ENCODE peak calls at places on chromosome 13, in six cellular contexts. X is AG08396, T is GM04503, Y is AG08395, G is RPMI7951, H is GDM1. W is an unnamed sample.

GRCh38 chr13:34310539-34310938 is 492.6 kb downstream of the RFC3 start:
- DNase-seq in H (no peak), X (no peak), G (no peak), T (no peak), Y (no peak), W (no peak)

GRCh38 chr13:88074794-88075509 is 403.8 kb downstream of the SLITRK5 start:
- DNase-seq in G (no peak), T (no peak), X (no peak), Y (no peak), H (no peak), W (no peak)

GRCh38 chr13:23617551-23618014 is 47.4 kb downstream of the TNFRSF19 start:
- DNase-seq in X (no peak), T (no peak), G (peak; percentile 88), Y (no peak), H (no peak), W (no peak)

GRCh38 chr13:91714726-91715334 is 316.4 kb downstream of the GPC5 start:
- DNase-seq in T (no peak), X (no peak), G (no peak), H (no peak), Y (no peak), W (no peak)

GRCh38 chr13:36163809-36164308 is 32.7 kb upstream of the DCLK1 start:
- DNase-seq in Y (no peak), H (no peak), X (peak; percentile 50), G (peak; percentile 8), T (no peak), W (no peak)

GRCh38 chr13:101231751-101232428 is 184.4 kb downstream of the NALCN start:
- DNase-seq in G (peak; percentile 48), T (peak; percentile 7), Y (peak; percentile 65), H (no peak), X (no peak), W (no peak)

GRCh38 chr13:35470671-35471465 is 5.6 kb downstream of the MAB21L1 start:
- DNase-seq in T (no peak), X (peak; percentile 39), Y (no peak), H (no peak), G (no peak), W (no peak)

GRCh38 chr13:21014666-21015170 is 46.7 kb downstream of the LATS2 start:
- DNase-seq in X (peak; percentile 72), Y (peak; percentile 65), H (no peak), T (peak; percentile 53), G (peak; percentile 68), W (no peak)

GRCh38 chr13:100694722-100695644 is 20.4 kb upstream of the TMTC4 start:
- DNase-seq in Y (peak; percentile 65), G (peak; percentile 90), T (peak; percentile 9), H (no peak), X (peak; percentile 55), W (peak; percentile 65)

GRCh38 chr13:23960566-23961156 is 63.4 kb upstream of the C1QTNF9B start:
- DNase-seq in G (peak; percentile 31), X (no peak), Y (no peak), H (no peak), T (no peak), W (no peak)

GRCh38 chr13:113877149-113877990 is 13.5 kb upstream of the GAS6 start:
- DNase-seq in T (no peak), G (no peak), Y (no peak), H (no peak), X (no peak), W (no peak)

GRCh38 chr13:47628666-47629065 is 372.4 kb downstream of the SUCLA2 start:
- DNase-seq in G (peak; percentile 40), X (no peak), T (peak; percentile 5), Y (peak; percentile 14), H (no peak), W (no peak)

GRCh38 chr13:108827637-108828036 is 198.2 kb downstream of the MYO16 start:
- DNase-seq in T (no peak), H (no peak), G (no peak), Y (no peak), X (no peak), W (no peak)

GRCh38 chr13:30971575-30971974 is 39.1 kb downstream of the TEX26 start:
- DNase-seq in T (no peak), H (no peak), G (no peak), X (no peak), Y (no peak), W (no peak)

GRCh38 chr13:41827507-41828213 is 133.2 kb downstream of the VWA8 start:
- DNase-seq in H (no peak), Y (peak; percentile 81), G (peak; percentile 78), T (peak; percentile 91), X (peak; percentile 69), W (peak; percentile 5)

GRCh38 chr13:24172071-24172470 is 11.6 kb downstream of the SPATA13 start:
- DNase-seq in Y (no peak), G (no peak), T (no peak), H (no peak), X (no peak), W (no peak)

GRCh38 chr13:110387451-110388140 is 80.5 kb downstream of the COL4A2 start:
- DNase-seq in Y (no peak), T (no peak), H (no peak), G (peak; percentile 66), X (no peak), W (no peak)

GRCh38 chr13:30870049-30870884 is 35.8 kb upstream of the MEDAG start:
- DNase-seq in T (peak; percentile 88), H (peak; percentile 27), X (peak; percentile 93), G (peak; percentile 96), Y (peak; percentile 94), W (no peak)

GRCh38 chr13:28658796-28659610 is at the start of gene POMP:
- DNase-seq in X (peak; percentile 92), T (peak; percentile 69), G (peak; percentile 88), Y (peak; percentile 95), H (peak; percentile 87), W (peak; percentile 76)

GRCh38 chr13:93296584-93296983 is 70.0 kb downstream of the GPC6 start:
- DNase-seq in X (no peak), H (no peak), T (no peak), G (no peak), Y (no peak), W (no peak)

GRCh38 chr13:84917252-84917878 is 881.9 kb downstream of the SLITRK6 start:
- DNase-seq in Y (peak; percentile 9), H (no peak), X (peak; percentile 12), G (peak; percentile 7), T (no peak), W (no peak)

GRCh38 chr13:33524086-33524485 is 238.5 kb upstream of the STARD13 start:
- DNase-seq in H (no peak), Y (peak; percentile 54), G (peak; percentile 74), X (no peak), T (peak; percentile 72), W (no peak)

GRCh38 chr13:48405865-48406264 is 7.0 kb downstream of the LPAR6 start:
- DNase-seq in Y (no peak), G (no peak), T (no peak), H (no peak), X (no peak), W (no peak)

GRCh38 chr13:59422646-59423045 is 741.1 kb downstream of the DIAPH3 start:
- DNase-seq in T (no peak), Y (no peak), G (no peak), H (no peak), X (no peak), W (no peak)

GRCh38 chr13:20136781-20137703 is 23.8 kb downstream of the GJA3 start:
- DNase-seq in X (no peak), H (no peak), T (no peak), G (no peak), Y (no peak), W (peak; percentile 60)

GRCh38 chr13:19955873-19956559 is 2.5 kb upstream of the ZMYM2 start:
- DNase-seq in T (no peak), X (no peak), G (no peak), Y (no peak), H (no peak), W (no peak)

GRCh38 chr13:23445794-23446193 is 12.3 kb upstream of the SACS start:
- DNase-seq in Y (no peak), H (no peak), T (no peak), X (no peak), G (peak; percentile 58), W (no peak)